ENCODE peak calls at places on chromosomes 7 and 10, in nine cellular contexts. L is brain microvascular endothelial cell, E is heart left ventricle, N is HCT116, X is breast epithelium, P is OCI-LY7, K is fibroblast of the aortic adventitia, V is mucosa of descending colon, B is Panc1. Y is an unnamed sample.

GRCh38 chr7:15571303-15571878 is 9.6 kb upstream of the AGMO start:
- DNase-seq in K (peak; percentile 34), V (no peak), L (peak; percentile 60), N (no peak), X (no peak), P (no peak), E (no peak), B (no peak), Y (no peak)

GRCh38 chr7:7639847-7640220 is 718 bp upstream of the UMAD1 start:
- DNase-seq in N (no peak), E (no peak), B (no peak), X (no peak), K (peak; percentile 37), V (peak; percentile 55), P (peak; percentile 71), L (peak; percentile 3), Y (no peak)

GRCh38 chr10:74967850-74968620 is 141.6 kb downstream of the KAT6B start:
- DNase-seq in E (no peak), B (no peak), V (peak; percentile 23), P (no peak), N (no peak), K (peak; percentile 24), X (no peak), L (no peak), Y (no peak)

GRCh38 chr7:39589323-39590111 is 23.3 kb downstream of the YAE1 start:
- DNase-seq in X (peak; percentile 22), V (peak; percentile 40), E (no peak), P (no peak), B (no peak), K (peak; percentile 87), N (peak; percentile 79), L (peak; percentile 94), Y (peak; percentile 42)

GRCh38 chr10:22605168-22605567 is 109.2 kb downstream of the PIP4K2A start:
- DNase-seq in B (no peak), L (no peak), E (no peak), V (no peak), N (no peak), P (peak; percentile 48), K (peak; percentile 84), X (no peak), Y (no peak)

GRCh38 chr7:158111556-158111880 is 476.1 kb downstream of the PTPRN2 start:
- DNase-seq in P (no peak), X (no peak), E (no peak), K (no peak), L (no peak), N (no peak), B (no peak), V (no peak), Y (no peak)

GRCh38 chr10:112471878-112472487 is 25.0 kb downstream of the VTI1A start:
- DNase-seq in X (no peak), K (peak; percentile 75), P (peak; percentile 62), E (no peak), N (peak; percentile 72), L (no peak), V (no peak), B (peak; percentile 50), Y (peak; percentile 26)

GRCh38 chr7:130723784-130724183 is 10.2 kb downstream of the KLF14 start:
- DNase-seq in N (no peak), K (no peak), V (no peak), P (no peak), X (no peak), L (no peak), B (no peak), E (no peak), Y (no peak)

GRCh38 chr7:99557196-99557607 is 1.2 kb upstream of the ZNF655 start:
- DNase-seq in V (no peak), X (no peak), N (no peak), E (no peak), L (no peak), P (peak; percentile 7), B (no peak), K (no peak), Y (no peak)

GRCh38 chr10:99530108-99531025 is 2.4 kb upstream of the NKX2-3 start:
- DNase-seq in P (no peak), K (no peak), V (no peak), L (no peak), N (no peak), X (no peak), B (no peak), E (no peak), Y (no peak)

GRCh38 chr10:63901916-63902315 is 380.7 kb downstream of the REEP3 start:
- DNase-seq in N (no peak), V (no peak), X (no peak), L (no peak), K (no peak), B (no peak), P (no peak), E (no peak), Y (no peak)

GRCh38 chr7:106521541-106521940 is 139.4 kb downstream of the CCDC71L start:
- DNase-seq in P (no peak), K (no peak), B (no peak), E (no peak), V (no peak), N (no peak), X (no peak), L (no peak), Y (no peak)

GRCh38 chr7:106522691-106523090 is 138.3 kb downstream of the CCDC71L start:
- DNase-seq in L (no peak), B (no peak), N (no peak), E (no peak), X (no peak), P (no peak), K (no peak), V (no peak), Y (no peak)

GRCh38 chr7:106518986-106519385 is 142.0 kb downstream of the CCDC71L start:
- DNase-seq in X (no peak), E (no peak), P (no peak), N (no peak), L (no peak), V (no peak), K (peak; percentile 34), B (no peak), Y (no peak)

GRCh38 chr7:106523482-106523881 is 137.5 kb downstream of the CCDC71L start:
- DNase-seq in X (no peak), P (no peak), V (no peak), E (no peak), B (no peak), L (no peak), N (no peak), K (no peak), Y (no peak)

GRCh38 chr7:106521115-106521514 is 139.8 kb downstream of the CCDC71L start:
- DNase-seq in E (no peak), N (peak; percentile 19), P (no peak), B (no peak), K (no peak), L (no peak), X (no peak), V (no peak), Y (no peak)
- TF ChIP-seq CTCF in E (no peak), N (peak; percentile 47), P (peak; percentile 33), B (peak; percentile 8), K (no peak), L (peak; percentile 21), X (no peak), V (no peak), Y (no peak)

GRCh38 chr10:60138026-60138425 is 231.7 kb upstream of the CCDC6 start:
- DNase-seq in V (no peak), K (no peak), E (no peak), X (no peak), P (no peak), N (no peak), B (no peak), L (no peak), Y (no peak)
- H3K4me3 ChIP-seq in V (no peak overlapping the region), K (no peak overlapping the region), E (no peak overlapping the region), X (no peak overlapping the region), P (no peak overlapping the region), N (no peak overlapping the region), B (no peak overlapping the region), L (no peak overlapping the region), Y (no peak overlapping the region)

DNA sequence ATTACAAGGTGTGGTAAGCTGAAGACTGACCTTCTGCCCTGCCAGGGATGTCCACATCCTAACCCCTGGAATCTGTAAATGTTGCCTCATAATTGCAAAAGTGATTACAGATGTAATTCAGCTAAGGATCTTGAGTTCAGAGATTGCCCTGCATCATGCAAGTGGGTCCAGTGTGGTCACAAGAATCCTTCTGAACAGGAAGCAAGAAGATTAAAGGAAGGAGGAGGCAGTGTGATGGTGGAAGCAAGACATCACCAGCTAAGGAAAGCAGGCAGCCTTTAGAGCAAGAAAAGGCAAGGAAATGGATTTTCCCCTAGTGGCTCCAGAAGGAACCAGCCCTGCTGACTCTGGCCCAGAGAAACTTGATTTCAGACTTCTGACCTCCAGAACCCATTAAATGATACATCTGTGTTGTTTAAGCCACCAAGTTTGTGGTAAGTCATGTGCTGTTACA is 78.1 kb downstream of the USP6NL start:
- DNase-seq in B (no peak), V (no peak), K (peak; percentile 70), N (no peak), X (no peak), E (no peak), L (no peak), P (peak; percentile 56), Y (peak; percentile 36)
- TF ChIP-seq CTCF in B (peak; percentile 36), V (no peak), K (peak; percentile 64), N (no peak), X (no peak), E (peak; percentile 20), L (peak; percentile 73), P (peak; percentile 66), Y (peak; percentile 40)

DNA sequence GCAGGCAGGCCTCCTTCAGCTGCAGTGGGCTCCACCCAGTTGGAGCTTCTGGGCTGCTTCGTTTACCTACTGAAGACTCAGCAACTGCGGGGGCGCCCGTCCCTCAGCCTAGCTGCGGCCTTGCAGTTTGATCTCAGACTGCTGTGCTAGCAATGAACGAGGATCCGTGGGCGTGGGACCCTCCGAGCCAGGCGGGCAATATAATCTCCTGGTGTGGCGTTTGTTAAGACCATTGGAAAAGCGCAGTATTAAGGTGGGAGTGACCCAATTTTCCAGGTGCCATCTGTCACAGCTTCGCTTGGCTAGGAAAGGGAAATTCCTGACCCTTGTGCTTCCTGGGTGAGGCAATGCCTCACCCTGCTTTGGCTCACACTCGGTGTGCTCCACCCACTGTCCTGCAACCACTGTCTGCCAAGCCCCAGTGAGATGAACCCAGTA is 159.2 kb upstream of the FOXP2 start:
- DNase-seq in E (no peak), V (peak; percentile 73), K (no peak), B (no peak), N (no peak), L (no peak), X (no peak), P (no peak), Y (no peak)
- H3K4me3 ChIP-seq in E (no peak overlapping the region), V (no peak overlapping the region), K (no peak overlapping the region), B (no peak overlapping the region), N (no peak overlapping the region), L (no peak overlapping the region), X (no peak overlapping the region), P (no peak overlapping the region), Y (no peak overlapping the region)